ENCODE peak calls at places on chromosomes 3 and 15, in ten cellular contexts. L is PC-3, S is SJSA1, T is fibroblast of lung, D is psoas muscle, F is suprapubic skin, P is body of pancreas, O is dorsolateral prefrontal cortex, N is GM23338, Y is esophagus muscularis mucosa. A is an unnamed sample.

GRCh38 chr3:29683306-29683993 is 402.6 kb downstream of the RBMS3 start:
- DNase-seq in T (peak), F (no peak), Y (no peak), N (no peak), O (no peak), D (no peak), L (peak), P (no peak), S (no peak), A (no peak)

GRCh38 chr15:64749999-64750657 is 25.3 kb downstream of the RBPMS2 start:
- DNase-seq in S (no peak), F (no peak), L (no peak), T (peak), Y (no peak), O (no peak), P (no peak), N (peak), D (no peak), A (no peak)

GRCh38 chr15:70280781-70281180 is 183.1 kb upstream of the TLE3 start:
- DNase-seq in P (no peak), N (no peak), F (no peak), O (no peak), Y (no peak), S (no peak), T (no peak), L (no peak), D (no peak), A (no peak)

GRCh38 chr3:66303556-66303955 is 82.8 kb downstream of the SLC25A26 start:
- DNase-seq in N (no peak), S (no peak), Y (no peak), P (no peak), L (no peak), F (no peak), O (no peak), D (no peak), T (no peak), A (peak)

GRCh38 chr15:90367578-90367977 is 15.5 kb downstream of the ZNF774 start:
- DNase-seq in Y (no peak), T (peak), F (no peak), L (no peak), O (no peak), S (no peak), D (no peak), N (no peak), P (no peak), A (no peak)

GRCh38 chr3:37308247-37308646 is 133.9 kb upstream of the LRRFIP2 start:
- DNase-seq in D (no peak), Y (no peak), S (no peak), F (no peak), N (peak), P (no peak), L (peak), O (no peak), T (peak), A (no peak)

GRCh38 chr3:111194048-111194447 is 122.4 kb downstream of the NECTIN3 start:
- DNase-seq in S (no peak), Y (no peak), P (no peak), L (no peak), O (no peak), T (peak), N (no peak), D (no peak), F (no peak), A (no peak)

GRCh38 chr3:150803440-150803985 is 40.5 kb upstream of the SIAH2 start:
- DNase-seq in S (no peak), D (no peak), O (no peak), T (no peak), N (peak), P (no peak), F (no peak), L (no peak), Y (peak), A (no peak)

GRCh38 chr15:99450896-99451358 is 114.9 kb upstream of the MEF2A start:
- DNase-seq in F (peak), Y (no peak), P (peak), O (peak), S (no peak), D (no peak), L (no peak), N (no peak), T (peak), A (peak)

GRCh38 chr3:24496529-24497482 is 2.2 kb upstream of the THRB start:
- DNase-seq in N (peak), F (peak), D (peak), S (peak), Y (no peak), L (peak), P (peak), O (peak), T (peak), A (no peak)

DNA sequence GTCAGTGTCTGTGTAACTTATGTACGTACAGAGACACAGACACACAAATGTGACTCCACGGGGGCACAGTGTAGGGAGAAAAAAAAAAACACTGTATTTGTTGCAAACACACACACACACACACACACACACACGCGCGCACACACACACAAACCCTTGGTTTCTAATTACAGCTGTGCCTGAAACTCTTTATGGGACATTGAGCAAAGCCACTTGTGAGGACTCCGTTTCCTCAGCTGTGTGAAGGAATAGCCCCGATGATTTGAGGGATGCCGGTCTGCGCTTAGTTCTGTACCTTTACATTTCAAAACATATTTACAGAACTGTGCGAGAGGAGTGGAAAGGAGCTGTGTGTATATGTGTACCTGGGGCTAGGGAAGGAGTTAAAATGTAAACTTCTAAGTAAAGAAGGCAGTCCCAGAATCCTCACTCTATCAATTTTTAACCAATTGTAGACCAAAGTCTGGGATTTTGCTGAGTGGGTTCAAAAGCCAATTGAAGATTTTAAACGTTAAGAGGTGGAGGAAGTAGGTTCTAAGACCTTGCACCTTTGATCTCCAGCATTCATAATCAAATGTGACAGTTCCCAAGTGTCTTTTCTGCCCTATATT is 5.3 kb upstream of the BCL6 start:
- DNase-seq in O (no peak), Y (no peak), N (peak), S (no peak), P (peak), D (peak), T (peak), F (no peak), L (peak), A (peak)
- H3K4me3 ChIP-seq in O (no peak), Y (peak), N (peak), S (no peak), P (no peak), D (peak), T (peak), F (peak), L (peak), A (no peak)

GRCh38 chr3:51779137-51779536 is at the start of gene IQCF6:
- DNase-seq in T (no peak), L (no peak), P (no peak), Y (no peak), F (no peak), N (no peak), D (no peak), S (no peak), O (no peak), A (no peak)
- H3K27ac ChIP-seq in T (no peak), L (no peak), P (no peak), Y (no peak), F (no peak), N (no peak), D (no peak), S (no peak), O (no peak), A (no peak)

GRCh38 chr15:68205558-68205944 is 419 bp upstream of the CALML4 start:
- DNase-seq in L (no peak), S (no peak), F (no peak), D (no peak), T (no peak), P (no peak), N (no peak), O (no peak), Y (no peak), A (no peak)

GRCh38 chr15:68204776-68205557 is at the start of gene CALML4:
- DNase-seq in L (peak), N (peak), D (peak), Y (no peak), P (peak), S (no peak), T (peak), F (peak), O (no peak), A (no peak)

GRCh38 chr15:68203486-68203885 is 1.6 kb downstream of the CALML4 start:
- DNase-seq in L (no peak), F (no peak), Y (peak), O (no peak), D (no peak), S (no peak), P (no peak), T (no peak), N (no peak), A (no peak)

GRCh38 chr15:68203956-68204355 is 1.2 kb downstream of the CALML4 start:
- DNase-seq in T (no peak), L (no peak), N (no peak), Y (no peak), O (no peak), S (no peak), D (no peak), P (no peak), F (no peak), A (no peak)

DNA sequence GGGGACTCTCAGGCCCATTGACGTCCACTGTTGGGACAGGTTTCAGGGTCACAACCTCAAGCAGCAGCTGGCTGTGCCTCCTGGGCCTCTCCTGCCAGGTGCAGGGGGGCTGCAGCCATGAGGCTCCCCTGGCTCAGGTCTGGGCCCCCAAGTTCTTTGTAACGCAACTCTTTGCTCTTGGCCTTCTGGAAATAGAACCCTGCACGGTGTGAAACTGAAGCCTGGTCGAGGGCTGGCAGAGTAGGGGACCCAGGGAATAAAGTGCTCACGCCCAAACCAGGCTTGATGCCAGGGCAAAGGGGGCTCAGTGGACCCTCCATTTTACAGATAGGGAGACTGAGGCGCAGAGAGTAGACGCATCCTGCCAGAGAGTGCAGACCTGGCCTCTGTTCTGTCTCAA is 771 bp downstream of the CALML4 start:
- DNase-seq in P (no peak), S (no peak), T (no peak), N (no peak), O (no peak), D (no peak), Y (no peak), L (no peak), F (no peak), A (no peak)
- H3K4me3 ChIP-seq in P (no peak), S (no peak), T (no peak), N (no peak), O (no peak), D (peak), Y (peak), L (no peak), F (peak), A (no peak)

GRCh38 chr3:114333923-114334240 is 40.1 kb downstream of the TIGIT start:
- DNase-seq in N (no peak), L (no peak), S (no peak), P (no peak), T (no peak), Y (no peak), F (no peak), O (no peak), D (no peak), A (no peak)
- H3K27ac ChIP-seq in N (peak), L (no peak), S (no peak), P (no peak), T (no peak), Y (no peak), F (no peak), O (peak), D (no peak), A (no peak)

GRCh38 chr15:25345943-25346342 is 92.9 kb downstream of the UBE3A start:
- DNase-seq in Y (no peak), D (peak), T (peak), N (peak), F (no peak), O (peak), S (no peak), L (no peak), P (no peak), A (no peak)
- H3K4me3 ChIP-seq in Y (no peak), D (peak), T (no peak), N (no peak), F (peak), O (no peak), S (no peak), L (no peak), P (no peak), A (no peak)